ENCODE peak calls at places on chromosomes 1 and 21, in five cellular contexts. N is pulmonary artery endothelial cell, G is GM23248, M is M059J, Z is amniotic stem cell. H is an unnamed sample.

GRCh38 chr1:214328770-214329455 is 48.0 kb downstream of the SMYD2 start:
- DNase-seq in N (peak), G (peak), M (peak), Z (peak), H (peak)

GRCh38 chr1:31880957-31881697 is 57.0 kb downstream of the PTP4A2 start:
- DNase-seq in N (no peak), G (peak), M (no peak), Z (no peak), H (no peak)

GRCh38 chr1:59947047-59947938 is 20.7 kb upstream of the CYP2J2 start:
- DNase-seq in N (no peak), G (peak), M (peak), Z (no peak), H (peak)

GRCh38 chr1:185442065-185442464 is 125.0 kb upstream of the IVNS1ABP start:
- DNase-seq in N (no peak), G (peak), M (no peak), Z (no peak), H (peak)

GRCh38 chr21:46661211-46661625 is 25.7 kb downstream of the PRMT2 start:
- DNase-seq in N (no peak), G (peak), M (no peak), Z (no peak), H (peak)

GRCh38 chr1:201645956-201646355 is 107.0 kb downstream of the NAV1 start:
- DNase-seq in N (no peak), G (peak), M (peak), Z (no peak), H (no peak)

GRCh38 chr21:40635336-40635735 is 211.6 kb downstream of the DSCAM start:
- DNase-seq in N (no peak), G (no peak), M (no peak), Z (no peak), H (no peak)

GRCh38 chr1:62508187-62508758 is 71.4 kb downstream of the USP1 start:
- DNase-seq in N (no peak), G (peak), M (peak), Z (no peak), H (peak)

GRCh38 chr1:20187103-20187812 is 940 bp upstream of the PLA2G2C start:
- DNase-seq in N (no peak), G (no peak), M (peak), Z (no peak), H (no peak)

GRCh38 chr1:163307479-163308171 is 14.1 kb upstream of the NUF2 start:
- DNase-seq in N (no peak), G (peak), M (peak), Z (peak), H (peak)

GRCh38 chr1:198575715-198576641 is 35.5 kb upstream of the ATP6V1G3 start:
- DNase-seq in N (no peak), G (peak), M (peak), Z (no peak), H (no peak)

H was measured in amniotic epithelial cell.